ENCODE peak calls at places on chromosomes 4 and X, in seven cellular contexts. Y is OCI-LY7; L is astrocyte; J is naive thymus-derived CD4-positive, alpha-beta T cell; P is adrenal gland; Z is hepatocyte; C is adipocyte. H is an unnamed sample. For H3K4me1 and H3K36me3, the result is how much of the 10 kb centered on the place peaks cover.

GRCh38 chr4:177596035-177596434 is 153.8 kb upstream of the AGA start:
- DNase-seq in Y (no peak), L (peak), J (peak), P (peak), Z (peak), C (peak), H (peak)

GRCh38 chrX:101219840-101220191 is 230 bp downstream of the DRP2 start:
- DNase-seq in Y (no peak), L (peak), J (no peak), P (no peak), Z (peak), C (peak), H (no peak)

GRCh38 chr4:156336516-156336915 is 382.9 kb upstream of the CTSO start:
- DNase-seq in Y (no peak), L (peak), J (no peak), P (no peak), Z (no peak), C (no peak), H (no peak)

GRCh38 chrX:64176876-64177275 is 28.6 kb downstream of the AMER1 start:
- DNase-seq in Y (no peak), L (no peak), J (no peak), P (no peak), Z (no peak), C (no peak), H (no peak)

GRCh38 chr4:174340714-174341113 is 57.0 kb downstream of the CEP44 start:
- DNase-seq in Y (no peak), L (no peak), J (no peak), P (no peak), Z (no peak), C (no peak), H (no peak)

GRCh38 chr4:103375278-103375677 is 177.1 kb upstream of the CENPE start:
- DNase-seq in Y (no peak), L (peak), J (no peak), P (no peak), Z (no peak), C (no peak), H (no peak)

GRCh38 chr4:2799444-2799911 is 6.6 kb downstream of the SH3BP2 start:
- DNase-seq in Y (no peak), L (no peak), J (no peak), P (peak), Z (no peak), C (no peak), H (peak)

GRCh38 chr4:46274717-46275116 is 115.2 kb downstream of the GABRA2 start:
- DNase-seq in Y (peak), L (no peak), J (no peak), P (no peak), Z (no peak), C (no peak), H (no peak)

GRCh38 chr4:37905526-37906169 is 14.8 kb downstream of the TBC1D1 start:
- DNase-seq in Y (no peak), L (no peak), J (no peak), P (no peak), Z (no peak), C (no peak), H (no peak)

GRCh38 chrX:154025230-154025629 is 5.5 kb upstream of the IRAK1 start:
- DNase-seq in Y (no peak), L (no peak), J (no peak), P (no peak), Z (no peak), C (no peak), H (no peak)

GRCh38 chr4:132593717-132594400 is 555.2 kb upstream of the PCDH10 start:
- DNase-seq in Y (no peak), L (peak), J (no peak), P (no peak), Z (no peak), C (peak), H (no peak)

GRCh38 chr4:179415842-179416223 is 1973.6 kb upstream of the AGA start:
- DNase-seq in Y (no peak), L (peak), J (no peak), P (no peak), Z (peak), C (no peak), H (peak)

GRCh38 chr4:165325732-165326512 is 1.5 kb upstream of the MSMO1 start:
- DNase-seq in Y (no peak), L (peak), J (no peak), P (no peak), Z (peak), C (peak), H (no peak)

GRCh38 chrX:76815754-76816153 is 388.2 kb downstream of the MAGEE1 start:
- DNase-seq in Y (no peak), L (no peak), J (no peak), P (no peak), Z (no peak), C (no peak), H (no peak)

GRCh38 chr4:20445933-20446723 is 194.4 kb downstream of the SLIT2 start:
- DNase-seq in Y (no peak), L (no peak), J (no peak), P (no peak), Z (no peak), C (peak), H (no peak)

GRCh38 chr4:139762715-139763114 is 97.1 kb downstream of the MGST2 start:
- DNase-seq in Y (no peak), L (no peak), J (no peak), P (no peak), Z (no peak), C (no peak), H (no peak)

GRCh38 chr4:74127745-74128144 is 28.8 kb upstream of the CXCL2 start:
- DNase-seq in Y (no peak), L (peak), J (no peak), P (no peak), Z (no peak), C (no peak), H (no peak)

DNA sequence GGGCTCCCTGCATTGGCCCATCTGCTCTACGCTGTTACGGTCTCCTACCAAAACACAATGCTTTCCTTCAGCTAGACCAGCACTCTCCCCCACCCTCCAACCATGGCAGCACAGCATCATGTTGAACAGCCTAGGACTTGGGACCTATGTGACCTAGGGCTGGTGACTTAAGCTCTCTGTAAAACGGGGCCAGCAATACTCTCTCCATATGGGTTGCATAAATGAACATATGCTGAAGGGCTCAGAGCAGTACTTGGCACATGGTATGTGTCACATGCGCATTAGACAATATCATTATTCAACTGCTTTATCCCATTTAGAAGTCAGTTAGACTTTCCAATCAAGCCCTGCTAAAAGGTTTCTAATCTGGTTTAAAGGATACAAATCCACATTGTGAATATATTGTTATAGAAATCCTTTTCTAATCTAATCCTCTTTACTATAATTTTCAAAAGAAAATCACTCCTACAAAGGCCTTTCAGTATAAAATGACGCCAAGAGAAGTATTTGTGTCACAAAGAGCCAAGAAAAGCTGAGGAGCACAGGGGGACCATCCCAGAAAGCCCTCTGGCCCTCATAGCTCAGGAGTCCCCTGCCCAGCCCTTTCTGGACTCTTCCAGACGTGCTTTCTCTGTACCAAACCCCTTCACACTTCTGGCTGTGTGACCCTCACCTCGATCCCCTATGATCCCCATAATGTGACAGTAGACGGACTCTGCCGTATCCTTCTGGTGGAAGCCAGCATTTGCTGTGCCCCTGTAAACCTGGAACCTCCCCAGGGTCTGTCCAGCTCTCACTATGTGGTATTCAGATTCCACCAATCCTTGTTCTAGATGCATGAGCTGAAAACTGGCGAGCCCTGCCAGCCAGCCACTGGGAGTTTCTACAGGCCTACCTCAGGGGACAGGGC is 42.3 kb downstream of the NSG1 start:
- DNase-seq in Y (no peak), L (no peak), J (no peak), P (no peak), Z (no peak), C (no peak), H (no peak)
- H3K4me3 ChIP-seq in Y (no peak), L (no peak), J (no peak), P (no peak), Z (no peak), C (no peak), H (no peak)

GRCh38 chrX:19344207-19344534 is 444 bp downstream of the PDHA1 start:
- DNase-seq in Y (no peak), L (no peak), J (no peak), P (no peak), Z (no peak), C (peak), H (no peak)
- H3K4me1 ChIP-seq in Y (under half), L (under half), J (under half), P (under half), Z (under half), C (under half), H (under half)

GRCh38 chr4:39820186-39820585 is 122.2 kb downstream of the UBE2K start:
- DNase-seq in Y (no peak), L (no peak), J (no peak), P (no peak), Z (no peak), C (no peak), H (no peak)

GRCh38 chr4:39825741-39826231 is 127.8 kb downstream of the UBE2K start:
- DNase-seq in Y (no peak), L (peak), J (no peak), P (no peak), Z (peak), C (peak), H (no peak)

GRCh38 chr4:39823193-39823592 is 125.3 kb downstream of the UBE2K start:
- DNase-seq in Y (no peak), L (peak), J (no peak), P (no peak), Z (no peak), C (peak), H (no peak)

GRCh38 chr4:39821951-39822350 is 124.0 kb downstream of the UBE2K start:
- DNase-seq in Y (no peak), L (no peak), J (no peak), P (no peak), Z (no peak), C (no peak), H (no peak)

GRCh38 chr4:39825090-39825489 is 127.2 kb downstream of the UBE2K start:
- DNase-seq in Y (no peak), L (no peak), J (no peak), P (no peak), Z (no peak), C (no peak), H (no peak)
- H3K36me3 ChIP-seq in Y (half or more), L (under half), J (under half), P (under half), Z (under half), C (under half), H (under half)

GRCh38 chr4:5341151-5341925 is 290.1 kb downstream of the STK32B start:
- DNase-seq in Y (no peak), L (peak), J (no peak), P (no peak), Z (no peak), C (no peak), H (no peak)
- H3K4me3 ChIP-seq in Y (no peak), L (no peak), J (no peak), P (no peak), Z (no peak), C (no peak), H (no peak)

DNA sequence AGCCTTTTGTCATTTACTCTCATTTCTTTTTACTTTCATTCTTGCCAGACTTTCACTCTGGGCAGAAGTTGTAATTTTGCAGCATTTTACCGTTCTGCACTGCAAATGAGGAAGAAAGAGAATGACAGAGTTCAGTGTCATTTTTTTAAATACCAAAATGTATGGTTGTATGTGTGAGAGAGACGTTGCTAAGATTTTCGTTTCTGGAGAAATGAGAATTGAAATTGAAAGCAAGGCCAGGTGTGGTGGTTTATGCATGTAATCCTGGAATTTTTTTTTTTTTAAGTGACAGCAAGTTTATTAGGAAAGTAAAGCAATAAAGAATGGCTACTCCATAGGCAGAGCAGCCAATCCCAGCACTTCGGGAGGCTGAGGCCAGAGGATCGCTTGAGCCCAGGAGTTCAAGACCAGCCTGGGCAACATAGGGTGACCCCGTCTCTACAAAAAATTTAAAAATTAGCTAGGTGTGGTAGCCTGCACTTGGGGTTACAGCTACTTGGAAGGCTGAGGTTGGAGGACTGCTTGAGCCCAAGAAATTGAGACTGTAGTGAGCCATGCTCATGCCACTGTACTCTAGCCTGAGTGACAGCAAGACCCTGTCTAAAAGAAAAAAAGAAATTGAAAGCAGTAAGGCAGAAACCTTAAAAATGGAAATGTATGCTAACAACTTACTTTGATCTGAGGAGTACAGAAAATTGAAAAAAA is 12.9 kb downstream of the DCK start:
- DNase-seq in Y (peak), L (no peak), J (no peak), P (no peak), Z (no peak), C (no peak), H (no peak)
- H3K4me1 ChIP-seq in Y (half or more), L (under half), J (under half), P (under half), Z (under half), C (under half), H (under half)